ENCODE peak calls at places on chromosomes 1 and 21, in four cellular contexts. H, B, W and N are unnamed samples.

GRCh38 chr21:34986561-34987533 is 62.3 kb downstream of the RUNX1 start:
- DNase-seq in W (peak), H (no peak), B (no peak), N (peak)

GRCh38 chr1:205589618-205590456 is 42.0 kb downstream of the ELK4 start:
- DNase-seq in B (no peak), W (peak), H (no peak), N (no peak)

GRCh38 chr21:31801551-31802234 is 69.8 kb upstream of the SCAF4 start:
- DNase-seq in B (no peak), W (peak), H (no peak), N (no peak)

GRCh38 chr1:66370462-66370907 is 163.5 kb upstream of the SGIP1 start:
- DNase-seq in H (no peak), B (no peak), W (no peak), N (no peak)

GRCh38 chr1:54850082-54850730 is 36.8 kb downstream of the DHCR24 start:
- DNase-seq in W (no peak), H (no peak), B (no peak), N (no peak)

GRCh38 chr1:32111789-32112188 is 3.9 kb downstream of the KPNA6 start:
- DNase-seq in H (no peak), W (no peak), B (no peak), N (no peak)

GRCh38 chr1:201790261-201790660 is 38.7 kb upstream of the IPO9 start:
- DNase-seq in H (no peak), W (no peak), B (no peak), N (no peak)

GRCh38 chr1:235063068-235063765 is 65.4 kb downstream of the TOMM20 start:
- DNase-seq in W (no peak), H (no peak), B (no peak), N (no peak)

DNA sequence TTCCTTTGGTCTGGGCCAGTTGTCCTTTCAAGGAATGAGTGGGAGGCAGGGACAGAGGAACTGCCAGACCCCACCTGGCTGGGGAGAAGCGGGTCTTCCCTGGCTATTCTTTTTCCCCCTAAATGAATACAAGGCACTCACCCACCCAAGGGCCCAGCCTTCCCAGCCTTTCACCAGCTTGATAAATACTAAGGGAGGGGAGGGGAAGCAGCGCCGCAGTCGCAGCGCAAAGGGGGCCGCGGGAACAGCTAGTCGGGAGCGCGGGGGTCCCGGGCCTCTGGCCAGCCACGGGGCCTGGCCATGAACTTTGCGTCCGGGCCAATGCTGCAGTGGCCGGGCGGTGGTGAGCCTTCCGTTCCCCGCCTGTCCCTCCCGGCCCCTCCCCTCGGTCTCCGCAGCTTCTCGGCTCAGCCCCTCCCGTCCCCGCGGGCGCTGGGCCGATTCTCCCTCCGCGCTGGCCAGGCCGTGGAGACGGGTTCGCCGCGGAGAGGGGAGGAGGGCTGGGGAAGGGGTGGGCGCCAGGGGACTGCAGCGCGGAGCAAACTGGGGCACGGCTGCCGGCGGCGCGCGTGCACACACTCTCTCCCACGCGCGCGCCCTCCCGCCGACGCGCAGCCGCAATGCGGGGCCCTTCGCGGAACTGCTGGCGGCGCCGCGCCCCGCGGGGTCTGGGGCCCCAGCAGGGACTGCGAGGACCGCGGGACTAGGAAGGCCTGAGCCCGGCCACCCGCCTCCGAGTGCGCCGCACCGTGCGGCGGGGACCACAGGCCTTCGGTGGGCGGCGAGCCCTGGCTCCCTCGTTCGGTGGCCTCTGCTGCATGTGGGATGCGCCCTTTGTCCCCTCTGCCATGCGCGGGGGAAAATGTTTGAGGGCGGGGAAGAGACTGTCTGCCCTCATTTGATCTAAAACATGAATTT is 91.0 kb upstream of the VAMP3 start:
- DNase-seq in W (no peak), B (peak), H (peak), N (no peak)
- TF ChIP-seq NFIC in W (no peak), B (no peak), H (no peak), N (no peak)

GRCh38 chr1:115091582-115091981 is 2.3 kb upstream of the TSPAN2 start:
- DNase-seq in B (no peak), W (no peak), H (no peak), N (no peak)
- TF ChIP-seq NFIC in B (no peak), W (no peak), H (no peak), N (no peak)

DNA sequence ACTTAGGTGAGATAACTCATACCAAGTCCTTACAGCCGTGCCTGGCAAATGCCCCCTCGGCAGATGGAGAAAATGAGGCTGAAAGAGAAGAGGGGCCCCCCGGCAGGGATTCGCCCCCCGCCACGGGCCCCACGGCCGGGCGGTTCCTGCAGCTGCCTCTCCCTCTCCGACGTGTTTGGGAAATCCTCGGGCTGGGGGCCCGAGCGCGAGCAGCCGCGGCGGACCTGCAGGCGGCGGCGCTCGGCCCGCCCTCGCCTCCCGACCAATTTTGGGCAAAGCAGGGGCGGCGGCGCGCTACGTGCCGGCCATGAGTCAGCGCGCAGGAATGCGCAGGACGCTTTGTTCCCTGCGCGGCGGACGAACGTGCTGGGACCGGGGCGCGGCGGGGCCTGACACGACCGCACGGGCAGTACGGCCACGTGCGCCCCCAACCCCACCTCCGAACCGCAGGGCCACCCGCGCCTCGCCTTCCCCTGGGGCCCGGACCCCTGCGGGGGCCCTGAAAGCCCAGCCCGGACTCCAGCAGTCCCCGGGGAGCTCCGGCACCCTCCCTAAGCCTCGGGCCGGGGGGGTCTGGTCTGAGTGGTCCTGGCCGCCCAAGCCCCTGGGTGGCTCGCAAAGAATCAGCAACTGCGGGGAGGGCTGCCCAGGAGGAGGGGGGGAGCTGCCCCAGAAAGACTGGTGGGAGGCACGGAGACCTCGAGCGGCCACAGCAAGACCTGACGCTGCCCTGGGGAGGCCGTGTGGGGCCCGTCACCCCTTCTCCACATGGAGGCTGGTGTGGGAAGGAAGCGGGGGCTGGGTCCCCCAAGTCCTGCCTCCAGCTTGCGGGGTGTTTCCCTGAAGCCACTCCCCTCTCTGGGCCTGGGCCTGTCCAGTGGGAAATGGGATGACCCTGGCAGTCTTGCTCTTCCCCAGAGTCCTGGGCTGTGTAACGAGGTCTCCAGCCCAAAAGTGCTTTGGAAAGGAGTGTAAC is 11.9 kb upstream of the EDN2 start:
- DNase-seq in H (no peak), B (peak), W (peak), N (no peak)
- TF ChIP-seq NFIC in H (no peak), B (no peak), W (no peak), N (no peak)

GRCh38 chr1:151807131-151807530 is 1.9 kb upstream of the LINGO4 start:
- DNase-seq in B (no peak), H (peak), W (no peak), N (no peak)

GRCh38 chr1:151813271-151813977 is 8.2 kb upstream of the LINGO4 start:
- DNase-seq in H (peak), W (no peak), B (no peak), N (no peak)

GRCh38 chr1:151806170-151806569 is 951 bp upstream of the LINGO4 start:
- DNase-seq in H (peak), B (no peak), W (no peak), N (no peak)

GRCh38 chr1:151811181-151811580 is 6.0 kb upstream of the LINGO4 start:
- DNase-seq in H (peak), W (no peak), B (peak), N (no peak)

GRCh38 chr1:151809625-151810556 is 4.7 kb upstream of the LINGO4 start:
- DNase-seq in W (no peak), B (no peak), H (no peak), N (no peak)
- TF ChIP-seq NFIC in W (no peak), B (no peak), H (no peak), N (no peak)

DNA sequence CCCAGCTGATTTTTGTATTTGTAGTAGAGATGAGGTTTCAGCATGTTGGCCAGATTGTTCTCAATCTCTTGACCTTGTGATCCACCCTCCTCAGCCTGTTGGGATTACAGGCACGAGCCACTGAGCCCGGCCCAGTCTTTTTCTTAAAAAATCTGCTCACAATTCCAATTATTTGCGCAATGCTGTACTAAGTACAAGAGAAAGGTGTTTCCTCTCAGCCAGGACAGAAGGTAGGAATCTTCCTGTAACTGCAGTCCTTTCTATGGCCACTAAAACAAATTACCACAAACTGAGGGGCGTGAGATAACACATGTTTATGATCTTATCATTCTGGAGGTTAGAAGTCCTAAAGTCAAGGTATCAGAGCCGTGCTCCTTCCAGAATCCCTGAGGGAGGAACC is 6.9 kb upstream of the CBR3 start:
- DNase-seq in W (no peak), H (no peak), B (no peak), N (no peak)
- TF ChIP-seq NFIC in W (no peak), H (no peak), B (no peak), N (no peak)

GRCh38 chr1:112510340-112510739 is 1.6 kb downstream of the WNT2B start:
- DNase-seq in B (no peak), W (no peak), H (no peak), N (no peak)

GRCh38 chr1:112507896-112508241 is 896 bp upstream of the WNT2B start:
- DNase-seq in B (peak), H (peak), W (no peak), N (no peak)

GRCh38 chr1:112508242-112509004 is at the start of gene WNT2B:
- DNase-seq in H (peak), B (peak), W (peak), N (no peak)

GRCh38 chr1:112509660-112510178 is 954 bp downstream of the WNT2B start:
- DNase-seq in H (no peak), W (no peak), B (no peak), N (no peak)

GRCh38 chr1:112509005-112509659 is 367 bp downstream of the WNT2B start:
- DNase-seq in B (no peak), H (no peak), W (no peak), N (no peak)
- TF ChIP-seq NFIC in B (no peak), H (no peak), W (no peak), N (no peak)